ENCODE peak calls at places on chromosomes 13 and 19, in seven cellular contexts. C is psoas muscle, Y is endothelial cell, O is AG09309, X is cardiac muscle cell, N is upper lobe of left lung, A is lung microvascular endothelial cell. K is an unnamed sample.

GRCh38 chr19:23345838-23346237 is 49.4 kb downstream of the ZNF91 start:
- DNase-seq in C (no peak), Y (no peak), O (no peak), X (no peak), N (no peak), A (no peak), K (no peak)

GRCh38 chr13:51047434-51048165 is 63.5 kb downstream of the C13orf42 start:
- DNase-seq in C (no peak), Y (no peak), O (no peak), X (no peak), N (no peak), A (no peak), K (no peak)

GRCh38 chr13:89066868-89067466 is 1395.8 kb downstream of the SLITRK5 start:
- DNase-seq in C (no peak), Y (peak; percentile 56), O (no peak), X (peak; percentile 38), N (no peak), A (no peak), K (no peak)

GRCh38 chr13:87677043-87677333 is 5.8 kb downstream of the SLITRK5 start:
- DNase-seq in C (no peak), Y (no peak), O (no peak), X (no peak), N (no peak), A (no peak), K (no peak)

GRCh38 chr13:93325303-93326297 is 99.0 kb downstream of the GPC6 start:
- DNase-seq in C (no peak), Y (no peak), O (no peak), X (no peak), N (no peak), A (no peak), K (no peak)

GRCh38 chr19:48806818-48807589 is 3.8 kb downstream of the BCAT2 start:
- DNase-seq in C (no peak), Y (peak; percentile 55), O (no peak), X (peak; percentile 60), N (no peak), A (no peak), K (no peak)

GRCh38 chr19:55116232-55117062 is 990 bp downstream of the PPP1R12C start:
- DNase-seq in C (peak; percentile 65), Y (no peak), O (no peak), X (peak; percentile 73), N (peak; percentile 78), A (peak; percentile 64), K (peak; percentile 65)

GRCh38 chr19:40610396-40611064 is 9.4 kb downstream of the LTBP4 start:
- DNase-seq in C (peak; percentile 72), Y (no peak), O (no peak), X (no peak), N (peak; percentile 66), A (peak; percentile 33), K (peak; percentile 51)

GRCh38 chr19:3977242-3978143 is 6.6 kb upstream of the DAPK3 start:
- DNase-seq in C (peak; percentile 25), Y (no peak), O (no peak), X (no peak), N (no peak), A (peak; percentile 3), K (no peak)

GRCh38 chr19:12272386-12272785 is 22.3 kb downstream of the ZNF44 start:
- DNase-seq in C (no peak), Y (no peak), O (no peak), X (no peak), N (no peak), A (no peak), K (no peak)

GRCh38 chr19:8116437-8117293 is 32.7 kb downstream of the FBN3 start:
- DNase-seq in C (no peak), Y (no peak), O (no peak), X (no peak), N (no peak), A (no peak), K (no peak)

GRCh38 chr13:97142452-97142851 is 79.7 kb upstream of the MBNL2 start:
- DNase-seq in C (peak; percentile 27), Y (peak; percentile 27), O (no peak), X (peak; percentile 56), N (no peak), A (peak; percentile 53), K (no peak)

GRCh38 chr13:48842316-48842715 is 133.4 kb upstream of the FNDC3A start:
- DNase-seq in C (no peak), Y (no peak), O (no peak), X (no peak), N (no peak), A (peak; percentile 61), K (no peak)

GRCh38 chr19:495440-496332 is 600 bp upstream of the MADCAM1 start:
- DNase-seq in C (peak; percentile 31), Y (peak; percentile 79), O (no peak), X (peak; percentile 49), N (no peak), A (peak; percentile 41), K (no peak)

GRCh38 chr19:31533114-31533513 is 183.9 kb upstream of the TSHZ3 start:
- DNase-seq in C (no peak), Y (no peak), O (no peak), X (peak; percentile 47), N (no peak), A (no peak), K (no peak)

GRCh38 chr19:807627-808175 is 10.4 kb downstream of the PTBP1 start:
- DNase-seq in C (no peak), Y (no peak), O (no peak), X (no peak), N (no peak), A (no peak), K (no peak)

GRCh38 chr19:11035441-11036377 is 53.6 kb upstream of the LDLR start:
- DNase-seq in C (peak; percentile 95), Y (peak; percentile 90), O (peak; percentile 25), X (peak; percentile 92), N (peak; percentile 96), A (peak; percentile 88), K (peak; percentile 9)

GRCh38 chr13:83980322-83980721 is 98.0 kb upstream of the SLITRK1 start:
- DNase-seq in C (no peak), Y (no peak), O (no peak), X (no peak), N (no peak), A (no peak), K (no peak)

GRCh38 chr19:10552596-10553053 is 8.9 kb downstream of the ATG4D start:
- DNase-seq in C (no peak), Y (no peak), O (no peak), X (peak; percentile 26), N (no peak), A (no peak), K (no peak)

GRCh38 chr13:41061914-41062837 is 867 bp downstream of the WBP4 start:
- DNase-seq in C (no peak), Y (no peak), O (peak; percentile 27), X (peak; percentile 36), N (no peak), A (peak; percentile 82), K (no peak)

GRCh38 chr19:277581-278165 is 13.5 kb downstream of the PLPP2 start:
- DNase-seq in C (no peak), Y (peak; percentile 56), O (no peak), X (peak; percentile 63), N (no peak), A (peak; percentile 55), K (no peak)

GRCh38 chr19:13995017-13995728 is 10.9 kb downstream of the RFX1 start:
- DNase-seq in C (peak; percentile 54), Y (no peak), O (no peak), X (peak; percentile 27), N (no peak), A (peak; percentile 42), K (no peak)

GRCh38 chr19:10044390-10044789 is 31.1 kb downstream of the RDH8 start:
- DNase-seq in C (no peak), Y (no peak), O (no peak), X (no peak), N (no peak), A (peak; percentile 26), K (no peak)

GRCh38 chr19:6876790-6877189 is 10.6 kb upstream of the ADGRE1 start:
- DNase-seq in C (no peak), Y (no peak), O (no peak), X (no peak), N (no peak), A (no peak), K (no peak)

GRCh38 chr13:51420681-51421476 is 32.0 kb downstream of the INTS6 start:
- DNase-seq in C (no peak), Y (no peak), O (no peak), X (no peak), N (no peak), A (no peak), K (no peak)

GRCh38 chr19:13821292-13821691 is 26.0 kb downstream of the ZSWIM4 start:
- DNase-seq in C (no peak), Y (no peak), O (no peak), X (no peak), N (no peak), A (no peak), K (no peak)

GRCh38 chr19:17394891-17395415 is 957 bp upstream of the CCDC194 start:
- DNase-seq in C (peak; percentile 71), Y (peak; percentile 71), O (no peak), X (peak; percentile 84), N (peak; percentile 56), A (peak; percentile 65), K (no peak)

GRCh38 chr13:24267283-24267682 is 42.1 kb upstream of the C1QTNF9 start:
- DNase-seq in C (no peak), Y (no peak), O (no peak), X (peak; percentile 14), N (no peak), A (peak; percentile 73), K (no peak)

GRCh38 chr19:2852598-2852997 is 11.3 kb downstream of the ZNF555 start:
- DNase-seq in C (no peak), Y (no peak), O (no peak), X (no peak), N (no peak), A (no peak), K (no peak)

GRCh38 chr19:10361569-10362011 is 18.8 kb downstream of the TYK2 start:
- DNase-seq in C (no peak), Y (no peak), O (no peak), X (no peak), N (no peak), A (no peak), K (no peak)

GRCh38 chr19:47124937-47125668 is 5.5 kb upstream of the SAE1 start:
- DNase-seq in C (no peak), Y (no peak), O (no peak), X (peak; percentile 82), N (peak; percentile 31), A (peak; percentile 77), K (no peak)

GRCh38 chr19:11069451-11070009 is 19.7 kb upstream of the LDLR start:
- DNase-seq in C (no peak), Y (no peak), O (no peak), X (no peak), N (peak; percentile 25), A (no peak), K (no peak)

GRCh38 chr13:114065141-114065925 is 67.1 kb downstream of the RASA3 start:
- DNase-seq in C (peak; percentile 89), Y (no peak), O (peak; percentile 97), X (peak; percentile 97), N (peak; percentile 89), A (peak; percentile 97), K (peak; percentile 91)

GRCh38 chr19:9039728-9040127 is 29.5 kb upstream of the MUC16 start:
- DNase-seq in C (no peak), Y (no peak), O (no peak), X (no peak), N (no peak), A (no peak), K (no peak)

GRCh38 chr13:45850020-45850613 is 1.4 kb downstream of the SIAH3 start:
- DNase-seq in C (no peak), Y (no peak), O (no peak), X (no peak), N (no peak), A (no peak), K (no peak)

GRCh38 chr19:55479451-55480230 is 3.2 kb downstream of the ZNF628 start:
- DNase-seq in C (no peak), Y (no peak), O (no peak), X (no peak), N (no peak), A (no peak), K (no peak)

GRCh38 chr19:17475541-17476115 is 5.3 kb downstream of the SLC27A1 start:
- DNase-seq in C (peak; percentile 65), Y (no peak), O (no peak), X (peak; percentile 72), N (peak; percentile 36), A (no peak), K (peak; percentile 77)

K was measured in substantia nigra.